ENCODE peak calls at places on chromosomes 7 and 10, in five cellular contexts. O is cardiac fibroblast, X is fibroblast of pulmonary artery, P is endodermal cell, Q is AG04450. T is an unnamed sample.

GRCh38 chr10:68560916-68561691 is 967 bp downstream of the TET1 start:
- DNase-seq in O (peak; percentile 34), Q (no peak), P (peak; percentile 79), X (no peak), T (no peak)

GRCh38 chr10:8817303-8817702 is 762.8 kb downstream of the GATA3 start:
- DNase-seq in X (no peak), P (no peak), Q (no peak), O (no peak), T (no peak)

GRCh38 chr10:97427571-97428179 is 1.7 kb downstream of the PGAM1 start:
- DNase-seq in O (peak; percentile 33), Q (no peak), P (peak; percentile 90), X (no peak), T (no peak)

GRCh38 chr10:59354434-59354833 is 7.9 kb downstream of the FAM13C start:
- DNase-seq in P (no peak), X (no peak), O (no peak), Q (no peak), T (no peak)

GRCh38 chr10:36441557-36441956 is 683.8 kb upstream of the ANKRD30A start:
- DNase-seq in X (peak; percentile 51), O (peak; percentile 76), Q (no peak), P (peak; percentile 57), T (peak; percentile 63)

GRCh38 chr10:1516492-1517224 is 220.7 kb downstream of the ADARB2 start:
- DNase-seq in O (no peak), Q (no peak), X (no peak), P (peak; percentile 30), T (no peak)

GRCh38 chr7:2812831-2813230 is 31.3 kb downstream of the GNA12 start:
- DNase-seq in X (no peak), P (peak; percentile 6), Q (no peak), O (no peak), T (no peak)

GRCh38 chr7:122528879-122529481 is 169.9 kb downstream of the RNF133 start:
- DNase-seq in P (no peak), Q (no peak), X (peak; percentile 71), O (peak; percentile 67), T (peak; percentile 4)

GRCh38 chr10:105774881-105775280 is 1133.8 kb downstream of the SORCS3 start:
- DNase-seq in P (no peak), X (no peak), O (no peak), Q (no peak), T (no peak)

GRCh38 chr10:125081931-125082330 is 78.4 kb downstream of the CTBP2 start:
- DNase-seq in P (no peak), Q (no peak), X (no peak), O (no peak), T (no peak)

GRCh38 chr7:22064816-22065215 is 119.1 kb upstream of the CDCA7L start:
- DNase-seq in Q (no peak), X (no peak), P (no peak), O (no peak), T (no peak)

GRCh38 chr7:151550601-151551286 is 31.0 kb upstream of the RHEB start:
- DNase-seq in O (peak; percentile 86), P (no peak), X (peak; percentile 78), Q (peak; percentile 79), T (peak; percentile 92)

GRCh38 chr10:53487019-53487983 is 714.7 kb upstream of the MBL2 start:
- DNase-seq in X (no peak), Q (no peak), O (no peak), P (no peak), T (no peak)

GRCh38 chr10:60994128-60994527 is 50.1 kb upstream of the RHOBTB1 start:
- DNase-seq in O (no peak), Q (no peak), X (no peak), P (no peak), T (no peak)

GRCh38 chr7:2930310-2931033 is 86.4 kb upstream of the GNA12 start:
- DNase-seq in P (peak; percentile 31), O (no peak), X (no peak), Q (no peak), T (no peak)

GRCh38 chr10:6580279-6581029 is 378 bp upstream of the PRKCQ start:
- DNase-seq in P (peak; percentile 92), Q (peak; percentile 10), O (peak; percentile 72), X (peak; percentile 66), T (no peak)

GRCh38 chr10:76114556-76114955 is 683.1 kb downstream of the LRMDA start:
- DNase-seq in O (no peak), Q (no peak), X (no peak), P (no peak), T (no peak)

GRCh38 chr7:21867816-21868646 is 77.7 kb downstream of the CDCA7L start:
- DNase-seq in X (no peak), O (no peak), Q (no peak), P (no peak), T (no peak)

GRCh38 chr10:110834622-110835219 is 37.0 kb upstream of the PDCD4 start:
- DNase-seq in Q (no peak), O (peak; percentile 48), X (peak; percentile 25), P (peak; percentile 75), T (no peak)

GRCh38 chr10:71266147-71266917 is 52.7 kb upstream of the SLC29A3 start:
- DNase-seq in O (peak; percentile 83), X (peak; percentile 89), Q (peak; percentile 64), P (no peak), T (no peak)

GRCh38 chr10:70528726-70529362 is 50.3 kb downstream of the PALD1 start:
- DNase-seq in P (peak; percentile 82), O (peak; percentile 55), Q (no peak), X (peak; percentile 68), T (no peak)

GRCh38 chr10:49539320-49539885 is 482 bp upstream of the ERCC6 start:
- DNase-seq in O (peak; percentile 74), Q (no peak), P (peak; percentile 73), X (peak; percentile 84), T (no peak)

GRCh38 chr7:18829101-18829486 is 288.3 kb downstream of the TWIST1 start:
- DNase-seq in Q (no peak), O (no peak), X (no peak), P (no peak), T (no peak)

DNA sequence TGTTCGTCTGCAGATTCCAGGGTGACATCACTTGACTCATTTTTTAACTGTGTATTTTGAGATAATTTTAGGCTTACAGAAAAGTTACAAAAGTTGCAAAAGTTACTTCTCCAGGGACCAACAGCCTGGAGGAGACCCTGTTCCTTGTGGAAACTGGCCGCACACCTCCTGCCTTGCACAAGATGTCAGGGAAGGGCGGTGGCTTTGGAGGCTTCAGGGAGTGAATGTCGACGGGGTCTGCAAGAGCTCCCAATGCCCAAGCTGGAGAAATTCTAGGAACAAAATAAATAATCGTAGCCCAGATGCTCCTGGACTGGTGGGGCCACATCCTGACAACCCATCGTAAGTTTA is 62.2 kb upstream of the FAM20C start:
- DNase-seq in O (no peak), P (peak; percentile 14), X (no peak), Q (no peak), T (no peak)
- H3K4me3 ChIP-seq in O (peak overlapping the region; percentile 21), P (no peak overlapping the region), X (no peak overlapping the region), Q (no peak overlapping the region), T (no peak overlapping the region)

DNA sequence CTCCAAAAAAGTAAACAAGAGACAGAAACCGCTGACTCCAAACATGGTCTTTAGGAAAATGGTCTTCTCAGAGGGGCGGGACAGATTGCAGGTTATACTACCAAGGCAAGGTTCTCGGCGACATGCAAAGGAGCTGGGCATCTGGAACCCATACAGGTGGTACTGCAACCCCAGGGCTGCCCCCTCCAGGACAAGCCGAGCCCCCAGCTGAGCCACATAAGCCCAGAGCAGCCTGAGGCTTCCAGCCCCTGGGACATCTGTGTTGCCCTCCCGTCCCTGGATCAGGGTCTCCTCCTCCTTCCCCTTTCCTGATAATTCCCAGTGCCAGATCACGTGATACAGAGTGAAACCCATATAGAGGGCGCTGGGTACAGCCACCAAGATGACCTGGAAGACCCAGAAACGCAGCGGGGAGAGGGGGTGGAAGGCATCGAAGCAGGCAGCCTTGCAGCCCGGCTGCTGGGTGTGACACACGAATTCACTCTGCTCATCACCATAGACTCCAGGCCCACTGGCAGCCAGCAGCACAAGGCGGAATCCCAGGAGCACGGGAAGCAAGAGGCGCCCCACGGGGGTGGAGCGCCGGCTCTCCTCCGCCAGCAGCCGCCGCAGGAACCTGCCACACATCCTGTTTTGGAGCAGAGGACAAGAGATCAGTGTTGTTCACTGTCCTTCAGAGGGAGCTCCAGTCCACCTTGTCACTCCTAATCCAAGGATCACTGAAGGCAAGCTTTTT is at the start of gene GJC3:
- DNase-seq in P (peak; percentile 91), Q (no peak), O (peak; percentile 66), X (peak; percentile 63), T (no peak)
- TF ChIP-seq CTCF in P (peak; percentile 72), Q (peak; percentile 29), O (no peak), X (peak; percentile 46), T (peak; percentile 28)

GRCh38 chr10:79246209-79246581 is 101.1 kb upstream of the PPIF start:
- DNase-seq in Q (no peak), P (no peak), O (peak; percentile 49), X (no peak), T (no peak)

GRCh38 chr10:79245539-79246208 is 101.6 kb upstream of the PPIF start:
- DNase-seq in P (no peak), Q (no peak), O (no peak), X (no peak), T (no peak)

GRCh38 chr10:79247373-79248137 is 99.7 kb upstream of the PPIF start:
- DNase-seq in Q (no peak), P (no peak), O (no peak), X (no peak), T (no peak)

GRCh38 chr10:79248341-79248931 is 98.8 kb upstream of the PPIF start:
- DNase-seq in O (peak; percentile 56), Q (no peak), X (no peak), P (no peak), T (no peak)

GRCh38 chr10:79246606-79247275 is 100.5 kb upstream of the PPIF start:
- DNase-seq in Q (no peak), X (peak; percentile 58), O (peak; percentile 90), P (no peak), T (no peak)
- H3K4me3 ChIP-seq in Q (no peak overlapping the region), X (no peak overlapping the region), O (no peak overlapping the region), P (no peak overlapping the region), T (no peak overlapping the region)

DNA sequence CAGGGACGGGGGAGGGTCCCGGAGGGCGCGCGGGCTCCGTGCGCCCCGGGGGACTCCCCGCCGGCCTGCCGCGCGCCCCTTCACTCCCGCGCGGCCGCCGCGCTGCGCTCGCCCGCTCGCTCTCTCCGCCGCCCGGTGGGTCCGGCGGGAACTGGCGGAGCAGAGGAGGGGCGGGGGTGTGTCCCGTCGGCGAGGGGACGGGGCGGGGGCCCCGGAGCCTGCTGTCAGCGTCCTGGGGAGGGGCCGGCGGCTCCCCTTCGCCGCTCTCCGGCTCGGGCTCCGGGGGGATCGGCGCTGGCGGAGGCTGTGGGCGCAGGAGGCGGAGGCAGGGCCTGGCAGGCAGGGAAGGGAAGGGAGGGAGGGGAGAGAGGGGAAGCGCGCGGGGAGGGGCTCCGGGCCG is at the start of gene SH3PXD2A:
- DNase-seq in X (no peak), O (peak; percentile 33), Q (no peak), P (peak; percentile 84), T (no peak)
- TF ChIP-seq CTCF in X (no peak), O (peak; percentile 0), Q (no peak), P (no peak), T (no peak)